ENCODE peak calls at places on chromosome 16, in seven cellular contexts. Q, I, A, E, F, G and H are unnamed samples.

GRCh38 chr16:1108299-1109252 is 12.5 kb upstream of the C1QTNF8 start:
- DNase-seq in Q (no peak), I (peak), A (no peak), E (no peak), F (peak), G (no peak), H (no peak)

GRCh38 chr16:78770353-78771091 is 671.1 kb downstream of the WWOX start:
- DNase-seq in Q (peak), I (no peak), A (peak), E (peak), F (peak), G (peak), H (peak)

GRCh38 chr16:85395207-85395912 is 217.8 kb upstream of the GSE1 start:
- DNase-seq in Q (no peak), I (peak), A (peak), E (no peak), F (peak), G (no peak), H (peak)

GRCh38 chr16:59260892-59261291 is 526.8 kb upstream of the GOT2 start:
- DNase-seq in Q (no peak), I (no peak), A (no peak), E (no peak), F (no peak), G (no peak), H (no peak)

GRCh38 chr16:67504190-67505021 is 21.1 kb upstream of the AGRP start:
- DNase-seq in Q (no peak), I (no peak), A (no peak), E (no peak), F (no peak), G (peak), H (no peak)

GRCh38 chr16:75035410-75035968 is 36.7 kb downstream of the ZNRF1 start:
- DNase-seq in Q (no peak), I (no peak), A (peak), E (no peak), F (no peak), G (no peak), H (no peak)

GRCh38 chr16:9541723-9542122 is 450.3 kb downstream of the HAPSTR1 start:
- DNase-seq in Q (no peak), I (no peak), A (no peak), E (no peak), F (no peak), G (no peak), H (no peak)

GRCh38 chr16:16062023-16062932 is 112.9 kb downstream of the ABCC1 start:
- DNase-seq in Q (no peak), I (no peak), A (peak), E (no peak), F (no peak), G (no peak), H (no peak)

GRCh38 chr16:22388101-22388644 is 13.8 kb upstream of the CDR2 start:
- DNase-seq in Q (no peak), I (no peak), A (no peak), E (no peak), F (no peak), G (no peak), H (no peak)

GRCh38 chr16:62225675-62226074 is 189.4 kb upstream of the CDH8 start:
- DNase-seq in Q (peak), I (no peak), A (peak), E (no peak), F (peak), G (peak), H (peak)

GRCh38 chr16:68951991-68952877 is 108.9 kb downstream of the TANGO6 start:
- DNase-seq in Q (no peak), I (no peak), A (no peak), E (no peak), F (no peak), G (no peak), H (no peak)

GRCh38 chr16:68214726-68215125 is 21.2 kb downstream of the ESRP2 start:
- DNase-seq in Q (no peak), I (no peak), A (no peak), E (no peak), F (no peak), G (no peak), H (no peak)

GRCh38 chr16:17404903-17405691 is 65.7 kb downstream of the XYLT1 start:
- DNase-seq in Q (peak), I (peak), A (no peak), E (no peak), F (no peak), G (no peak), H (no peak)

GRCh38 chr16:31347445-31347844 is 7.5 kb upstream of the ITGAX start:
- DNase-seq in Q (no peak), I (no peak), A (peak), E (no peak), F (no peak), G (no peak), H (no peak)

GRCh38 chr16:89453662-89454321 is 36.6 kb downstream of the ANKRD11 start:
- DNase-seq in Q (no peak), I (no peak), A (peak), E (no peak), F (no peak), G (peak), H (no peak)